ENCODE peak calls at places on chromosome 3, in five cellular contexts. M is AG09319, J is GM10248, K is fibroblast of mammary gland, C is AG04450. N is an unnamed sample.
A peak's percentile ranks its signal among the peaks of the same experiment; 100 is the strongest.

GRCh38 chr3:41159581-41160189 is 39.6 kb upstream of the CTNNB1 start:
- DNase-seq in C (no peak), J (no peak), K (no peak), M (no peak), N (no peak)

GRCh38 chr3:163576314-163576713 is 1502.0 kb downstream of the SI start:
- DNase-seq in J (no peak), C (no peak), M (no peak), K (no peak), N (no peak)

GRCh38 chr3:25246921-25247320 is 181.1 kb upstream of the RARB start:
- DNase-seq in C (no peak), M (no peak), J (no peak), K (no peak), N (no peak)

GRCh38 chr3:53254810-53255359 is 937 bp downstream of the TKT start:
- DNase-seq in K (peak; percentile 51), M (no peak), J (peak; percentile 80), C (no peak), N (peak; percentile 94)

GRCh38 chr3:196251918-196252317 is 35.6 kb downstream of the SLC51A start:
- DNase-seq in J (no peak), M (no peak), C (no peak), K (no peak), N (no peak)

GRCh38 chr3:24498391-24498790 is 3.7 kb upstream of the THRB start:
- DNase-seq in M (no peak), K (no peak), J (no peak), C (no peak), N (no peak)

GRCh38 chr3:16150285-16150684 is 24.2 kb upstream of the GALNT15 start:
- DNase-seq in J (no peak), K (no peak), M (no peak), C (no peak), N (no peak)

GRCh38 chr3:54320376-54320775 is 198.0 kb downstream of the CACNA2D3 start:
- DNase-seq in C (no peak), M (no peak), K (no peak), J (no peak), N (no peak)

GRCh38 chr3:72446406-72447058 is 401.7 kb downstream of the SHQ1 start:
- DNase-seq in J (no peak), K (peak; percentile 28), M (no peak), C (no peak), N (no peak)

GRCh38 chr3:122299872-122300460 is 25.1 kb upstream of the CSTA start:
- DNase-seq in M (no peak), K (peak; percentile 30), C (no peak), J (no peak), N (peak; percentile 44)

GRCh38 chr3:139715736-139716135 is 38.0 kb upstream of the NMNAT3 start:
- DNase-seq in J (no peak), M (no peak), K (no peak), C (no peak), N (no peak)

GRCh38 chr3:10981961-10982360 is 10.6 kb upstream of the SLC6A1 start:
- DNase-seq in C (no peak), J (no peak), M (no peak), K (peak; percentile 19), N (no peak)

GRCh38 chr3:47612178-47612577 is 33.5 kb upstream of the CSPG5 start:
- DNase-seq in J (no peak), K (peak; percentile 57), C (peak; percentile 15), M (peak; percentile 1), N (no peak)

GRCh38 chr3:107242579-107242978 is 134.7 kb upstream of the CCDC54 start:
- DNase-seq in M (no peak), J (no peak), K (no peak), C (no peak), N (no peak)

GRCh38 chr3:38247366-38248035 is 18.1 kb upstream of the SLC22A13 start:
- DNase-seq in M (peak; percentile 54), K (peak; percentile 94), J (no peak), C (peak; percentile 64), N (no peak)
- TF ChIP-seq CTCF in M (peak; percentile 39), K (peak; percentile 45), J (no peak), C (peak; percentile 43), N (no peak)

GRCh38 chr3:102529452-102529851 is 94.6 kb downstream of the ZPLD1 start:
- DNase-seq in K (peak; percentile 40), M (no peak), J (no peak), C (peak; percentile 3), N (peak; percentile 35)
- TF ChIP-seq CTCF in K (peak; percentile 53), M (no peak), J (no peak), C (peak; percentile 58), N (peak; percentile 41)

GRCh38 chr3:114011059-114011797 is 45.1 kb downstream of the CCDC191 start:
- DNase-seq in C (no peak), J (peak; percentile 24), M (no peak), K (no peak), N (no peak)

DNA sequence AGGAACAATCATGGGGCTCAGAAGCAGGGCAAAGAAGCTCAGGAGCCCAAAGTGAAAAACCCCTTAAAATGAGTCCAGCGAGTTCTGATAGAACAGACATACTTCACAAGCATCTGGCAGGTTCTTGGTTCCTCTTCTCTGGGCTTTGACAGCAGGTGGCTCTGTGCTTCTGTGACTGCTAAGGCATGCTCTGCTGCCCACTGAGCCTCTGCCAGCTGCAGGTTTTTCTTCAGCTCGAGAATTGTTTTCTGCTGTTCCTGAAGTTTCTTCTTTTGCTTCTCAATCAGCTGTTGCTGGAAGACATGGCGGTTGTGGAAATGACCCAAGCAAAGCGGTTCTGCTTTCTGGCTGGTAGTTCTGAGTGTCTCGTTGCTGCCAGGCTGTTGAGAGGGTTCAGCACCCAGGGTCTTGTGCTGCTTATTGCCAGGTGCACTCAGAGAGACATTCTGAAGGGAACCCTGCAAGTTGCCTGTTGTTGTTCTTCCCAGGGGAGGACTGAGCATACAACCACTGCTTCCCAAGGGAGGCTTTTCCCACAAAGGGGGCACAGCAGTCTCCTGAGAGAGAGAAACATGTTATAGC is 50.8 kb downstream of the CCDC191 start:
- DNase-seq in C (no peak), M (no peak), J (peak; percentile 37), K (no peak), N (no peak)
- TF ChIP-seq CTCF in C (no peak), M (no peak), J (no peak), K (no peak), N (no peak)

DNA sequence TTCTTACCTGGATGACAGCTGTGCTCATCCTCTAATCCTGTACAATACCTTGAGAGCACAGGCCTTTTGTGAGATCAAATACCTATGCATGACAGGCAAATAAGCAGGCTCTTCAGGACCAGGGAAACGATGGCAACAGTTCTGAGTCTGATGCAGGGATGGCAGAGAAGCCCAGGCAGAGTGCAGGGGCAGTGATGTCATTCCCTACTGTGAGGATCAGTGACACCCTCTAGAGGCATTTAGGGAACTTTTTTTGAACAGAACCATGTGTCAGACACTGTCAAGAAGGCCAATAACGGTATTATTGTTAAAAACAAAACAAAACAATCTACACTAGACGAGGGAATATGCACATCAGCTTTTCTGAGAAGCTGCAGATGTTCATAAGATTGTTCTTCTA is 314.8 kb upstream of the CTDSPL start:
- DNase-seq in C (no peak), M (no peak), J (peak; percentile 40), K (peak; percentile 49), N (no peak)
- TF ChIP-seq CTCF in C (no peak), M (peak; percentile 34), J (no peak), K (peak; percentile 20), N (peak; percentile 7)

DNA sequence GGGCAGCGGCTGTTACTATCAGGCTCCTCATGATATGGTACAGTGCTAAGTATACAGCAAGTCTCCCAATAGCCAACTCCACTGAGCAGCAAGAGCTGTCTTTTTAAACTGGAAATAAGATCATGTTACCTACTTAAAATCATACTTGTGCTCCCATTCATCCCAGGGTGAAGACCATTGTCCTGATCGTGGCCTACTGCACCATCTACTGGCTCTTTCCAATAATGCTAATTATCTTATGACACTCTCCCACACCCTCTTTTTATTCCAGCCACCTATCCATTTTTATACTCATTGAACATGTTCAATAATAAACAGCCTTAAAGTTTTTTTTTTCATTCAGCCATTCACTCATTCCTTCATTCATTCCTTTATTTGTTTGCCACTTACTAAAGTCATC is 117.7 kb downstream of the GBE1 start:
- DNase-seq in M (no peak), K (peak; percentile 36), C (no peak), J (no peak), N (no peak)
- TF ChIP-seq CTCF in M (peak; percentile 30), K (peak; percentile 25), C (peak; percentile 47), J (no peak), N (peak; percentile 20)

DNA sequence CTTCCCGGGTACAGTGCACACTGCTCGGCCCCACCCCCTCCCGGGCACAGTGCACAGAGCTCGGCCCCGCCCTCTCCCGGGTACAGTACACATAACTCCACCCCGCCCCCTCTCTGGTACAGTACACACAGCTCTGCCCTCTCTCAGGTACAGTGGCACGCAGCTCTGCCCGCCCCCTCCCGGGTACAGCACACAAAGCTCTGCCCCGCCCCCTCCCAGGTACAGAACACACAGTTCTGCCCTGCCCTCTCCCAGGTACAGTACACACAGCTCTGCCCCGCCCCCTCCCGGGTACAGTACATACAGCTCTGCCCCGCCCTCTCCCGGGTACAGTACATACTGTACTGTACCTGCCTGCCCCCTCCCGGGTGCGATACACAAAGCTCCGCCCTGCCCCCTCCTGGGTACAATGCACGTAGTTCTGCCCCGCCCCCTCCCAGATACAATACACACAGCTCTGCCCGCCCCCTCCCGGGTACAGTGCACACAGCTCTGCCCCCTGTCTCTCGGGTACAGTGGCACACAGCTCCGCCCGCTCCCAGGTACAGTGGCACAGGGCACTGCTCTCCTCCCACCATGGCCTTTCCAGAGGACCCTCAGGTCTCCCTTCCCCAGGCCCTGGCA is 16.4 kb upstream of the PRR20G start:
- DNase-seq in K (no peak), C (no peak), J (no peak), M (no peak), N (peak; percentile 78)
- TF ChIP-seq CTCF in K (no peak), C (no peak), J (no peak), M (no peak), N (no peak)